ENCODE peak calls at places on chromosomes 12 and 14, in eight cellular contexts. M is SHP77, W is Right ventricle myocardium superior, Y is MG63, A is mesothelial cell of epicardium, R is adrenal gland, B is kidney tubule cell, S is amygdala. U is an unnamed sample.

GRCh38 chr12:113259499-113259953 is 38.3 kb downstream of the TPCN1 start:
- DNase-seq in S (peak; percentile 64), A (no peak), W (peak; percentile 92), B (peak; percentile 42), M (peak; percentile 62), Y (peak; percentile 55), R (peak; percentile 91), U (peak; percentile 94)

GRCh38 chr14:53978194-53978593 is 21.6 kb upstream of the BMP4 start:
- DNase-seq in A (no peak), S (no peak), W (no peak), M (no peak), B (no peak), Y (no peak), R (no peak), U (no peak)

GRCh38 chr12:12645485-12645884 is 33.8 kb downstream of the CREBL2 start:
- DNase-seq in B (no peak), R (no peak), S (no peak), Y (no peak), W (no peak), A (no peak), M (no peak), U (no peak)

GRCh38 chr14:39977198-39977597 is 545.0 kb upstream of the FBXO33 start:
- DNase-seq in R (no peak), M (no peak), B (no peak), Y (no peak), S (no peak), W (no peak), A (no peak), U (no peak)

GRCh38 chr12:113854385-113855136 is 111.6 kb downstream of the RBM19 start:
- DNase-seq in S (no peak), W (peak; percentile 67), Y (no peak), A (no peak), R (no peak), M (no peak), B (no peak), U (no peak)

GRCh38 chr14:73751157-73751691 is 37.0 kb upstream of the PNMA1 start:
- DNase-seq in R (no peak), S (no peak), A (no peak), Y (no peak), W (no peak), M (no peak), B (no peak), U (no peak)

GRCh38 chr14:103090481-103091020 is 4.0 kb upstream of the EXOC3L4 start:
- DNase-seq in S (no peak), B (no peak), M (no peak), R (no peak), A (no peak), W (no peak), Y (no peak), U (no peak)

GRCh38 chr14:34582117-34582680 is 42.7 kb upstream of the EAPP start:
- DNase-seq in B (no peak), A (no peak), W (peak; percentile 6), Y (no peak), S (no peak), M (no peak), R (peak; percentile 6), U (peak; percentile 41)

GRCh38 chr14:104650981-104651875 is 38.2 kb upstream of the INF2 start:
- DNase-seq in R (no peak), S (no peak), A (no peak), B (no peak), M (no peak), Y (no peak), W (peak; percentile 34), U (no peak)

GRCh38 chr12:19437996-19438395 is 1.3 kb upstream of the AEBP2 start:
- DNase-seq in A (no peak), Y (no peak), S (no peak), M (no peak), W (no peak), B (no peak), R (no peak), U (no peak)

GRCh38 chr14:89773151-89773550 is 181.4 kb downstream of the EFCAB11 start:
- DNase-seq in W (no peak), A (no peak), B (no peak), S (no peak), M (peak; percentile 29), R (no peak), Y (no peak), U (no peak)

GRCh38 chr12:28872654-28873268 is 276.3 kb upstream of the FAR2 start:
- DNase-seq in R (peak; percentile 28), M (peak; percentile 37), A (peak; percentile 65), W (no peak), Y (peak; percentile 40), B (peak; percentile 66), S (peak; percentile 2), U (no peak)

GRCh38 chr12:41967668-41968649 is 176.7 kb downstream of the GXYLT1 start:
- DNase-seq in B (peak; percentile 99), R (no peak), S (no peak), A (no peak), M (no peak), W (no peak), Y (no peak), U (no peak)

GRCh38 chr14:99654235-99655000 is 9.5 kb downstream of the HHIPL1 start:
- DNase-seq in Y (peak; percentile 70), R (peak; percentile 83), B (peak; percentile 53), A (no peak), S (peak; percentile 31), W (peak; percentile 74), M (no peak), U (no peak)

GRCh38 chr14:68744613-68745012 is 48.3 kb downstream of the ZFP36L1 start:
- DNase-seq in S (no peak), R (no peak), M (no peak), Y (no peak), A (no peak), B (no peak), W (no peak), U (no peak)

GRCh38 chr12:66514581-66514980 is 164.3 kb downstream of the GRIP1 start:
- DNase-seq in S (no peak), M (no peak), W (no peak), A (no peak), Y (no peak), R (no peak), B (peak; percentile 44), U (no peak)

GRCh38 chr12:121443911-121444841 is 44.3 kb downstream of the RNF34 start:
- DNase-seq in W (no peak), R (no peak), B (no peak), M (peak; percentile 3), S (no peak), A (no peak), Y (no peak), U (peak; percentile 76)

GRCh38 chr12:132319991-132320570 is 9.3 kb downstream of the GALNT9 start:
- DNase-seq in A (no peak), M (no peak), S (no peak), R (no peak), Y (no peak), B (no peak), W (peak; percentile 24), U (no peak)

GRCh38 chr12:11743748-11744147 is 94.3 kb downstream of the ETV6 start:
- DNase-seq in Y (no peak), R (no peak), W (no peak), B (peak; percentile 31), A (no peak), S (no peak), M (no peak), U (no peak)

GRCh38 chr12:57783466-57783801 is 847 bp downstream of the TSFM start:
- DNase-seq in W (no peak), A (no peak), M (no peak), B (no peak), S (no peak), R (no peak), Y (no peak), U (no peak)

GRCh38 chr12:6925543-6926279 is 2.0 kb upstream of the ATN1 start:
- DNase-seq in S (peak; percentile 51), R (peak; percentile 82), W (peak; percentile 81), B (peak; percentile 93), A (no peak), M (no peak), Y (peak; percentile 85), U (no peak)

GRCh38 chr14:64566651-64567122 is 16.9 kb downstream of the PPP1R36 start:
- DNase-seq in B (no peak), R (no peak), M (no peak), W (no peak), A (no peak), S (no peak), Y (no peak), U (no peak)

GRCh38 chr12:64574837-64575236 is 35.5 kb upstream of the RASSF3 start:
- DNase-seq in M (no peak), A (no peak), W (no peak), S (no peak), R (no peak), Y (no peak), B (no peak), U (no peak)

GRCh38 chr12:91388573-91388972 is 206.0 kb upstream of the DCN start:
- DNase-seq in Y (no peak), M (no peak), B (peak; percentile 77), R (no peak), A (no peak), S (no peak), W (no peak), U (no peak)

GRCh38 chr12:98420403-98420800 is 95.0 kb upstream of the TMPO start:
- DNase-seq in B (no peak), Y (no peak), M (no peak), W (no peak), A (no peak), S (no peak), R (no peak), U (no peak)

GRCh38 chr12:75374971-75375370 is 15.9 kb upstream of the GLIPR1L2 start:
- DNase-seq in R (no peak), A (no peak), B (no peak), Y (no peak), M (no peak), S (no peak), W (no peak), U (no peak)

GRCh38 chr12:96196781-96197180 is 2.6 kb downstream of the ELK3 start:
- DNase-seq in B (peak; percentile 56), M (no peak), R (no peak), W (no peak), Y (no peak), S (no peak), A (no peak), U (no peak)

GRCh38 chr12:25980035-25980434 is 21.6 kb downstream of the RASSF8 start:
- DNase-seq in R (no peak), S (no peak), Y (no peak), B (no peak), W (no peak), M (no peak), A (no peak), U (no peak)

GRCh38 chr12:57190037-57190436 is 26.6 kb upstream of the NXPH4 start:
- DNase-seq in B (no peak), M (no peak), W (no peak), R (peak; percentile 29), A (no peak), S (no peak), Y (no peak), U (no peak)

GRCh38 chr12:69875416-69875815 is 50.4 kb downstream of the MYRFL start:
- DNase-seq in M (no peak), S (no peak), R (no peak), W (no peak), Y (no peak), B (no peak), A (no peak), U (no peak)

GRCh38 chr14:69137456-69138188 is 15.3 kb downstream of the DCAF5 start:
- DNase-seq in S (no peak), R (no peak), A (no peak), M (no peak), Y (peak; percentile 78), W (no peak), B (no peak), U (no peak)

GRCh38 chr12:109734219-109735000 is 20.8 kb downstream of the FAM222A start:
- DNase-seq in M (no peak), A (no peak), B (peak; percentile 28), W (peak; percentile 34), Y (no peak), R (peak; percentile 34), S (no peak), U (peak; percentile 46)

GRCh38 chr14:89349196-89350008 is 67.6 kb downstream of the FOXN3 start:
- DNase-seq in R (no peak), A (no peak), W (no peak), B (peak; percentile 30), M (peak; percentile 90), S (peak; percentile 44), Y (no peak), U (no peak)